ENCODE peak calls at places on chromosomes 1 and 21, in ten cellular contexts. W is transverse colon, S is GM12891, B is GM12892, M is stomach, X is sigmoid colon, Z is breast epithelium, J is HepG2, K is GM12878, N is prostate gland. E is an unnamed sample.

GRCh38 chr1:106600626-106601025 is 455.8 kb upstream of the PRMT6 start:
- DNase-seq in W (no peak), S (no peak), B (no peak), M (no peak), X (no peak), Z (no peak), J (no peak), K (no peak), N (no peak), E (no peak)

GRCh38 chr1:242691603-242691945 is 167.1 kb upstream of the PLD5 start:
- DNase-seq in W (no peak), S (no peak), B (no peak), M (no peak), X (no peak), Z (no peak), J (no peak), K (no peak), N (no peak), E (no peak)

GRCh38 chr1:44359234-44359937 is 4.3 kb upstream of the ERI3 start:
- DNase-seq in W (no peak), S (no peak), B (no peak), M (no peak), X (no peak), Z (no peak), J (no peak), K (no peak), N (no peak), E (no peak)

GRCh38 chr21:45366931-45367401 is 38.0 kb upstream of the COL18A1 start:
- DNase-seq in W (peak), S (no peak), B (no peak), M (peak), X (peak), Z (peak), J (peak), K (no peak), N (no peak), E (no peak)

GRCh38 chr1:1021010-1021845 is 1.3 kb downstream of the AGRN start:
- DNase-seq in W (peak), S (no peak), B (no peak), M (peak), X (peak), Z (peak), J (no peak), K (no peak), N (no peak), E (no peak)

GRCh38 chr1:156602557-156602993 is 1.3 kb upstream of the GPATCH4 start:
- DNase-seq in W (no peak), S (no peak), B (no peak), M (no peak), X (no peak), Z (peak), J (no peak), K (no peak), N (peak), E (no peak)

GRCh38 chr1:225461533-225462428 is 33.9 kb upstream of the LBR start:
- DNase-seq in W (no peak), S (no peak), B (no peak), M (no peak), X (peak), Z (no peak), J (no peak), K (no peak), N (no peak), E (no peak)

GRCh38 chr1:176165573-176165972 is 41.5 kb downstream of the COP1 start:
- DNase-seq in W (no peak), S (no peak), B (no peak), M (no peak), X (no peak), Z (no peak), J (no peak), K (no peak), N (no peak), E (no peak)

GRCh38 chr1:33334081-33334552 is 13.2 kb upstream of the A3GALT2 start:
- DNase-seq in W (peak), S (no peak), B (no peak), M (peak), X (peak), Z (no peak), J (peak), K (no peak), N (no peak), E (peak)

GRCh38 chr1:9239622-9240401 is 5.2 kb downstream of the H6PD start:
- DNase-seq in W (peak), S (peak), B (peak), M (peak), X (peak), Z (peak), J (peak), K (no peak), N (no peak), E (no peak)

GRCh38 chr1:163170975-163171676 is 31.6 kb downstream of the RGS5 start:
- DNase-seq in W (no peak), S (no peak), B (no peak), M (no peak), X (no peak), Z (no peak), J (no peak), K (no peak), N (no peak), E (no peak)

GRCh38 chr21:44046734-44047133 is 34.6 kb downstream of the TRAPPC10 start:
- DNase-seq in W (no peak), S (no peak), B (no peak), M (no peak), X (no peak), Z (no peak), J (no peak), K (no peak), N (no peak), E (no peak)

GRCh38 chr1:31266547-31266946 is 26.9 kb upstream of the NKAIN1 start:
- DNase-seq in W (no peak), S (no peak), B (no peak), M (no peak), X (no peak), Z (no peak), J (no peak), K (no peak), N (no peak), E (no peak)

GRCh38 chr1:34800214-34800613 is 7.4 kb downstream of the GJA4 start:
- DNase-seq in W (no peak), S (no peak), B (no peak), M (no peak), X (no peak), Z (no peak), J (no peak), K (peak), N (no peak), E (no peak)

GRCh38 chr1:203117611-203118575 is 9.6 kb upstream of the ADORA1 start:
- DNase-seq in W (peak), S (peak), B (peak), M (peak), X (peak), Z (peak), J (peak), K (no peak), N (peak), E (no peak)

GRCh38 chr1:225498539-225499135 is 70.8 kb upstream of the LBR start:
- DNase-seq in W (no peak), S (no peak), B (no peak), M (no peak), X (no peak), Z (no peak), J (no peak), K (no peak), N (no peak), E (no peak)

GRCh38 chr1:160104520-160104885 is 6.1 kb upstream of the IGSF8 start:
- DNase-seq in W (no peak), S (no peak), B (no peak), M (no peak), X (no peak), Z (no peak), J (no peak), K (no peak), N (no peak), E (no peak)

GRCh38 chr1:201408176-201408814 is 9.2 kb upstream of the LAD1 start:
- DNase-seq in W (peak), S (peak), B (peak), M (peak), X (no peak), Z (peak), J (peak), K (no peak), N (peak), E (peak)

GRCh38 chr1:217681806-217682205 is 50.7 kb downstream of the SPATA17 start:
- DNase-seq in W (no peak), S (no peak), B (no peak), M (no peak), X (no peak), Z (no peak), J (no peak), K (no peak), N (no peak), E (no peak)

GRCh38 chr1:48069662-48070432 is 72.7 kb upstream of the TRABD2B start:
- DNase-seq in W (peak), S (no peak), B (no peak), M (no peak), X (no peak), Z (no peak), J (no peak), K (no peak), N (peak), E (no peak)

GRCh38 chr1:98398649-98399048 is 262.9 kb upstream of the SNX7 start:
- DNase-seq in W (no peak), S (no peak), B (no peak), M (no peak), X (no peak), Z (no peak), J (no peak), K (no peak), N (no peak), E (no peak)

GRCh38 chr1:12477936-12478611 is 139.9 kb downstream of the DHRS3 start:
- DNase-seq in W (peak), S (no peak), B (no peak), M (peak), X (peak), Z (peak), J (peak), K (no peak), N (peak), E (peak)

GRCh38 chr1:229229721-229230135 is 41.2 kb upstream of the RAB4A start:
- DNase-seq in W (peak), S (no peak), B (no peak), M (peak), X (peak), Z (peak), J (peak), K (no peak), N (peak), E (peak)

GRCh38 chr1:25906644-25907300 is 553 bp upstream of the STMN1 start:
- DNase-seq in W (peak), S (no peak), B (no peak), M (peak), X (no peak), Z (peak), J (no peak), K (no peak), N (peak), E (no peak)

GRCh38 chr1:7613106-7613850 is 157.8 kb upstream of the VAMP3 start:
- DNase-seq in W (no peak), S (no peak), B (no peak), M (no peak), X (peak), Z (no peak), J (no peak), K (no peak), N (no peak), E (no peak)

GRCh38 chr21:41119901-41120300 is 48.1 kb upstream of the BACE2 start:
- DNase-seq in W (no peak), S (no peak), B (no peak), M (no peak), X (no peak), Z (no peak), J (no peak), K (no peak), N (no peak), E (no peak)

GRCh38 chr1:52571783-52572182 is 18.9 kb upstream of the TUT4 start:
- DNase-seq in W (no peak), S (no peak), B (no peak), M (no peak), X (no peak), Z (no peak), J (peak), K (no peak), N (no peak), E (no peak)

GRCh38 chr1:51516639-51517158 is 2.4 kb downstream of the EPS15 start:
- DNase-seq in W (no peak), S (no peak), B (no peak), M (no peak), X (no peak), Z (no peak), J (no peak), K (no peak), N (no peak), E (no peak)

GRCh38 chr1:51515312-51515960 is 3.6 kb downstream of the EPS15 start:
- DNase-seq in W (no peak), S (no peak), B (no peak), M (no peak), X (no peak), Z (no peak), J (no peak), K (no peak), N (no peak), E (no peak)

GRCh38 chr1:51512611-51513010 is 6.5 kb downstream of the EPS15 start:
- DNase-seq in W (no peak), S (no peak), B (no peak), M (no peak), X (no peak), Z (no peak), J (no peak), K (no peak), N (no peak), E (no peak)

GRCh38 chr1:51515982-51516638 is 3.0 kb downstream of the EPS15 start:
- DNase-seq in W (no peak), S (no peak), B (no peak), M (no peak), X (no peak), Z (no peak), J (no peak), K (no peak), N (no peak), E (no peak)

GRCh38 chr1:51514733-51515132 is 4.3 kb downstream of the EPS15 start:
- DNase-seq in W (no peak), S (no peak), B (no peak), M (no peak), X (no peak), Z (no peak), J (no peak), K (no peak), N (no peak), E (no peak)
- TF ChIP-seq POLR2AphosphoS5 in W (no peak), S (no peak), B (no peak), M (no peak), X (no peak), Z (no peak), J (no peak), K (no peak), N (no peak), E (no peak)

GRCh38 chr1:184297244-184297750 is 89.5 kb upstream of the C1orf21 start:
- DNase-seq in W (no peak), S (no peak), B (no peak), M (no peak), X (no peak), Z (no peak), J (no peak), K (no peak), N (no peak), E (no peak)

GRCh38 chr1:184299076-184299790 is 87.6 kb upstream of the C1orf21 start:
- DNase-seq in W (no peak), S (no peak), B (no peak), M (no peak), X (no peak), Z (no peak), J (no peak), K (no peak), N (no peak), E (no peak)

GRCh38 chr1:184298321-184299052 is 88.3 kb upstream of the C1orf21 start:
- DNase-seq in W (no peak), S (no peak), B (no peak), M (no peak), X (no peak), Z (no peak), J (no peak), K (no peak), N (no peak), E (no peak)

GRCh38 chr1:184299796-184300195 is 87.0 kb upstream of the C1orf21 start:
- DNase-seq in W (no peak), S (no peak), B (no peak), M (no peak), X (no peak), Z (no peak), J (no peak), K (no peak), N (no peak), E (no peak)

GRCh38 chr1:184296466-184297243 is 90.2 kb upstream of the C1orf21 start:
- DNase-seq in W (peak), S (no peak), B (no peak), M (peak), X (peak), Z (peak), J (no peak), K (no peak), N (peak), E (peak)
- TF ChIP-seq POLR2A in W (no peak), S (no peak), B (no peak), M (no peak), X (no peak), Z (no peak), J (no peak), K (no peak), N (no peak), E (no peak)

DNA sequence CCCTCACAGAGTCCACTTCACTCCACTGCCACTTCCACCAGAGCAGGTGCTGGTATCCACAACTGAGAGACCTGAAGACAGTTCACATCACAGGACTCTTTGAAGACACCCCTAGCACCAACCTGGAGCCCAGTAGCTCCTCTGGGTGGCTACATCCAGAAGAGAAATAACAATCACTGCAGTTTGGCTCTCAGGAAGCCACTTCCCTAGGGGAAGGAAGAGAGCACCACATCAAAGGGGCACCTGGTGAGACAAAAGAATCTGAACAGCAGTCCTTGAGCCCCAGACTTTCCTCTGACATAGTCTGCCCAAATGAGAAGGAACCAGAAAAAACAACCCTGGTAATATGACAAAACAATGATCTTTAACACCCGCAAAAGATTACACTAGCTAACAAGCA is 113.2 kb downstream of the TENT5C start:
- DNase-seq in W (no peak), S (no peak), B (no peak), M (no peak), X (no peak), Z (no peak), J (no peak), K (no peak), N (no peak), E (no peak)
- TF ChIP-seq POLR2AphosphoS5 in W (no peak), S (no peak), B (no peak), M (no peak), X (no peak), Z (no peak), J (no peak), K (no peak), N (no peak), E (no peak)

GRCh38 chr1:204821924-204822323 is 48.7 kb upstream of the NFASC start:
- DNase-seq in W (no peak), S (no peak), B (no peak), M (no peak), X (no peak), Z (no peak), J (no peak), K (no peak), N (no peak), E (no peak)

GRCh38 chr1:204818998-204819397 is 51.7 kb upstream of the NFASC start:
- DNase-seq in W (no peak), S (no peak), B (no peak), M (no peak), X (peak), Z (peak), J (no peak), K (no peak), N (no peak), E (no peak)

GRCh38 chr1:204819495-204819894 is 51.2 kb upstream of the NFASC start:
- DNase-seq in W (no peak), S (no peak), B (no peak), M (no peak), X (no peak), Z (peak), J (no peak), K (no peak), N (no peak), E (no peak)

GRCh38 chr1:204817341-204817740 is 53.3 kb upstream of the NFASC start:
- DNase-seq in W (no peak), S (no peak), B (no peak), M (no peak), X (no peak), Z (no peak), J (no peak), K (no peak), N (no peak), E (no peak)

DNA sequence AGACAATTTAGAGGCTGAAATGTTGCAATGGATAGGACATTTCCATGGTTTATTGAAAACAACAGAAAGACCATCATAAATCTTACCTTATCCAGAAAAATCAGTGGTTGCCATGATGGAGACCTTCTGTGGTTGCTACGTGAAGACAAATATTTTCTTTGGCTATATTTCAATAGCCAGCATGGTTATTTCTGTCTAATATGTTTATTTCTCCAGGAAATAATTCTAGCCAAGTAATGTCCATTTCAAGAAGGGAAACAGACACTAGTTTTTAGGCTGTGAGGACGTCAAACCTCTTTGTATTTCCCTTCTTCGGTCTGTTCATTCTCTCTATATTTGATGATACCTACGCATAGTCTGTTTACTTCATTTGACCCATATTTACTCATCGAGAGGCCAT is 49.2 kb upstream of the NFASC start:
- DNase-seq in W (no peak), S (no peak), B (no peak), M (no peak), X (no peak), Z (no peak), J (no peak), K (no peak), N (no peak), E (no peak)
- TF ChIP-seq POLR2A in W (no peak), S (no peak), B (no peak), M (no peak), X (no peak), Z (no peak), J (no peak), K (no peak), N (no peak), E (no peak)

DNA sequence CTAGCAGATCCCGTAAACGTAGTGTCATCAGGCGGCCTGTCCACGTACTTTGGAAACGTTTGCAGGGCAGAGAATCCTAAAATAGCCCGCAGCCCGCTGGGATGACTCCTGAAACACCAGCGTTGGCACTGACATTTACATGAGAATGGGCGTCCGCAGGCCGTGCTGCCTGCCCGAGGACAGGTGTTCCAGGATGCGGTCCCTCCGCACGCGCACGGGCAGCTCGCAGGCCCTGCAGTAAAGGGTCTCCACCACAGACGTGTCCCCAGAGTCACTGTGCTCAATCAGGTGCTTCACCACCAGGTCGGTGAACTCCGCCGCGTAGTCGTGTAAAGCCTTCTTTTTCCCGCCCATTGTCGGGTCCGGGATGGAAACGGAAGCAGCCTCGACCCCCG is 5.9 kb upstream of the CCDC27 start:
- DNase-seq in W (no peak), S (no peak), B (no peak), M (no peak), X (no peak), Z (no peak), J (no peak), K (no peak), N (no peak), E (peak)
- TF ChIP-seq POLR2AphosphoS5 in W (no peak), S (no peak), B (no peak), M (no peak), X (no peak), Z (no peak), J (no peak), K (no peak), N (no peak), E (no peak)

DNA sequence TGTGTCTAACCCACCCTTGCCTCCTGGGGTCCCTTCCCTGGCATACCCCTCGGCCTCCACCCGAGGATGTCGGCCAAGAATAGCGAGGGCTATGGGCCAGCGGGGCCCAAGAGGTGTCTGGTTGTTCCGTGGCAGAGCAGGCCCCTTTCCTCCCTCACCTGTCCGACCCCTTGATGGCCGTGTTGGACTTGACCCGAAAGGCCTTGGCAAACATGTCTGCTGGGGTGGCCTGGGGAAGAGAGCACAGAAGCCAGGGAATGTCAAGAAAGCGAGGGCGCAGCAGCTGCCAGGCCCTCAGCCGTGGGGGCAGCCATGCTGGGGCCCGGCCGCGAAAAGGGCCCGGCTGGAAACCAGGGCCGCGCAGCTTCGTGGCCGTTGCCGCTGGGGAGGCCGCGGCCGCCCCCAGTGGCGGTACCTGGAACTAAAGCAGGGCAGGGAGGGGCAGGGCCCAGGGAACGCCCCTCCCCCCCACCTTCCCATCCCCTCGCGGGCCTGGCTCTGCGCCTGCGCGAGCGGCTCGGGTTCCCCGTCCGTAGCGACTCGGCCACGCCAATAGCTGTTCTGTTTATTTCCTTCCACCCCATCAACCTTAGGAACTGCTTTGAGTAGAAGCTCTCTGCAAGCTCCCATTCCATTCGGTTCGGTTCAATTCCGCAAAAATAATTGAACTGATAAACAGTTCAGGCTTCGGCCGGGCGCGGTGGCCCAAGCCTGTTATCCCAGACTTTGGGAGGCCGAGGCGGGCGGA is at the start of gene EIF2D:
- DNase-seq in W (peak), S (peak), B (peak), M (peak), X (peak), Z (peak), J (peak), K (peak), N (peak), E (peak)
- TF ChIP-seq POLR2A in W (peak), S (peak), B (peak), M (peak), X (no peak), Z (peak), J (peak), K (peak), N (peak), E (peak)

GRCh38 chr21:26280715-26281310 is 110.2 kb upstream of the APP start:
- DNase-seq in W (no peak), S (no peak), B (no peak), M (no peak), X (no peak), Z (no peak), J (no peak), K (no peak), N (no peak), E (no peak)
- TF ChIP-seq POLR2AphosphoS5 in W (no peak), S (no peak), B (no peak), M (no peak), X (no peak), Z (no peak), J (no peak), K (no peak), N (no peak), E (no peak)

E was measured in suprapubic skin.